ENCODE peak calls at places on chromosomes 13 and 19, in seven cellular contexts. I is H1, O is H9, Q is mesenchymal stem cell, H is IMR-90, S is mesendoderm, M is neuronal stem cell. A is an unnamed sample.
A peak's percentile ranks its signal among the peaks of the same experiment; 100 is the strongest.

GRCh38 chr19:34337747-34338146 is 27.2 kb upstream of the GPI start:
- DNase-seq in O (no peak), S (no peak), I (no peak), H (no peak), Q (no peak), M (no peak), A (no peak)

GRCh38 chr13:74570046-74570445 is 435.8 kb upstream of the KLF12 start:
- DNase-seq in S (no peak), I (no peak), M (no peak), O (no peak), H (no peak), Q (no peak), A (no peak)

GRCh38 chr13:95185851-95186250 is 115.4 kb downstream of the ABCC4 start:
- DNase-seq in Q (no peak), I (no peak), H (no peak), M (no peak), O (no peak), S (peak; percentile 11), A (no peak)

GRCh38 chr19:35125270-35125717 is 9.6 kb downstream of the LGI4 start:
- DNase-seq in S (no peak), O (no peak), Q (no peak), M (no peak), I (no peak), H (no peak), A (no peak)

GRCh38 chr19:2123682-2124387 is 27.1 kb downstream of the IZUMO4 start:
- DNase-seq in Q (peak; percentile 11), S (peak; percentile 49), O (peak; percentile 70), M (peak; percentile 30), I (peak; percentile 86), H (no peak), A (no peak)

GRCh38 chr19:38649305-38650179 is 2.1 kb downstream of the ACTN4 start:
- DNase-seq in I (no peak), H (no peak), Q (no peak), S (no peak), O (no peak), M (no peak), A (no peak)

GRCh38 chr19:8224394-8225145 is 15.4 kb downstream of the CERS4 start:
- DNase-seq in S (no peak), I (no peak), H (no peak), M (no peak), O (no peak), Q (no peak), A (no peak)

GRCh38 chr19:2461751-2462634 is 5.2 kb upstream of the LMNB2 start:
- DNase-seq in H (peak; percentile 56), Q (peak; percentile 68), S (peak; percentile 80), O (peak; percentile 84), M (peak; percentile 56), I (peak; percentile 82), A (peak; percentile 53)

GRCh38 chr13:109869312-109870237 is 83.2 kb upstream of the IRS2 start:
- DNase-seq in H (peak; percentile 44), S (peak; percentile 47), Q (no peak), O (peak; percentile 59), I (no peak), M (no peak), A (peak; percentile 94)

GRCh38 chr13:91200486-91200885 is 147.0 kb upstream of the MIR17HG start:
- DNase-seq in O (no peak), H (no peak), S (peak; percentile 79), M (no peak), Q (no peak), I (no peak), A (no peak)

GRCh38 chr19:17873661-17874422 is 2.1 kb downstream of the SLC5A5 start:
- DNase-seq in Q (peak; percentile 30), M (peak; percentile 72), S (peak; percentile 84), O (peak; percentile 91), H (no peak), I (peak; percentile 91), A (peak; percentile 77)

GRCh38 chr13:26616126-26616525 is 58.6 kb downstream of the WASF3 start:
- DNase-seq in Q (peak; percentile 12), S (no peak), I (no peak), M (no peak), O (no peak), H (peak; percentile 72), A (no peak)

GRCh38 chr19:19662344-19662743 is 1.1 kb downstream of the ATP13A1 start:
- DNase-seq in I (peak; percentile 34), Q (no peak), H (no peak), M (no peak), O (no peak), S (no peak), A (no peak)

GRCh38 chr19:48997972-48998371 is 4.3 kb downstream of the RUVBL2 start:
- DNase-seq in I (peak; percentile 93), O (peak; percentile 86), S (peak; percentile 86), Q (peak; percentile 70), M (peak; percentile 43), H (peak; percentile 45), A (peak; percentile 80)

GRCh38 chr19:40241809-40242384 is 15.4 kb upstream of the CCNP start:
- DNase-seq in O (no peak), H (no peak), M (no peak), S (no peak), Q (no peak), I (no peak), A (no peak)

GRCh38 chr13:101706651-101707050 is 254.2 kb downstream of the ITGBL1 start:
- DNase-seq in O (no peak), I (no peak), H (peak; percentile 94), M (no peak), Q (peak; percentile 79), S (peak; percentile 4), A (peak; percentile 7)

GRCh38 chr13:102726430-102726829 is 31.6 kb upstream of the METTL21C start:
- DNase-seq in S (no peak), I (no peak), M (no peak), Q (no peak), O (no peak), H (no peak), A (peak; percentile 41)

GRCh38 chr13:110250258-110250891 is 56.6 kb downstream of the COL4A1 start:
- DNase-seq in O (no peak), M (no peak), I (peak; percentile 38), Q (peak; percentile 87), H (peak; percentile 77), S (no peak), A (peak; percentile 52)

GRCh38 chr19:7467009-7467989 is 21.5 kb downstream of the PEX11G start:
- DNase-seq in M (no peak), O (no peak), H (no peak), S (no peak), I (no peak), Q (no peak), A (peak; percentile 37)

GRCh38 chr13:44747179-44747578 is 171.0 kb upstream of the TSC22D1 start:
- DNase-seq in O (no peak), M (no peak), Q (no peak), H (no peak), S (no peak), I (no peak), A (no peak)

GRCh38 chr13:99863789-99864626 is 107.6 kb downstream of the ZIC5 start:
- DNase-seq in Q (no peak), I (no peak), O (no peak), S (no peak), H (no peak), M (no peak), A (no peak)

GRCh38 chr13:97434417-97435296 is 688 bp downstream of the RAP2A start:
- DNase-seq in S (peak; percentile 45), H (peak; percentile 20), M (peak; percentile 24), I (peak; percentile 55), O (peak; percentile 44), Q (peak; percentile 51), A (peak; percentile 57)

GRCh38 chr13:112828082-112828699 is 138.4 kb downstream of the ATP11A start:
- DNase-seq in M (no peak), S (no peak), H (no peak), O (no peak), I (no peak), Q (no peak), A (no peak)

GRCh38 chr19:17762505-17763229 is 11.4 kb downstream of the FCHO1 start:
- DNase-seq in O (peak; percentile 97), S (peak; percentile 90), Q (peak; percentile 73), M (peak; percentile 84), H (peak; percentile 62), I (peak; percentile 92), A (peak; percentile 51)

GRCh38 chr13:113080901-113081521 is 24.6 kb upstream of the F7 start:
- DNase-seq in H (no peak), M (no peak), O (no peak), I (no peak), Q (no peak), S (no peak), A (no peak)

DNA sequence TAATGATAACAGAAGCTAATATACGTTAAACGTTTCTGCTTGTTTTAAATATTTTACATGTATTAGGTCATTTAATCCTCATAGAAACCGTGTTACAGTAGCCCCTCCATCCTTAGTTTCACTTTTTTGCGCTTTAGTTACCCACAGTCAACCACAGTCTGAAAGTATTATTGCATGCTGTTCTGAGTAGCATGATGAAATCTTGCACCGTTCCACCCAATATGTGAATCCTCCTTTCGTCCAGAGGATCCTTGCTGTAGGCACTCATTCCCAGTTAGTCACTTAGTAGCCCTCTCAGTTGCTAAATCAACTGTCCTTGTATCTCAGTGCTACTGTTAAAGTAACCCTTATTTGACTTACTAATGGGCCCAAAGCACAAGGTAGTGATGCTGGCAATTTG is 257.8 kb downstream of the ENOX1 start:
- DNase-seq in M (no peak), O (no peak), H (no peak), S (peak; percentile 14), I (no peak), Q (peak; percentile 21), A (no peak)
- H2AK5ac ChIP-seq in M (no peak overlapping the region), O (no peak overlapping the region), H (no peak overlapping the region), S (no peak overlapping the region), I (no peak overlapping the region), Q (no peak overlapping the region), A (no peak overlapping the region)

GRCh38 chr13:107365466-107366215 is 797.7 kb upstream of the ARGLU1 start:
- DNase-seq in M (no peak), S (no peak), O (no peak), Q (peak; percentile 77), H (peak; percentile 83), I (no peak), A (no peak)
- H4K8ac ChIP-seq in M (no peak overlapping the region), S (no peak overlapping the region), O (no peak overlapping the region), Q (peak overlapping the region; percentile 71), H (peak overlapping the region; percentile 78), I (no peak overlapping the region), A (no peak overlapping the region)

DNA sequence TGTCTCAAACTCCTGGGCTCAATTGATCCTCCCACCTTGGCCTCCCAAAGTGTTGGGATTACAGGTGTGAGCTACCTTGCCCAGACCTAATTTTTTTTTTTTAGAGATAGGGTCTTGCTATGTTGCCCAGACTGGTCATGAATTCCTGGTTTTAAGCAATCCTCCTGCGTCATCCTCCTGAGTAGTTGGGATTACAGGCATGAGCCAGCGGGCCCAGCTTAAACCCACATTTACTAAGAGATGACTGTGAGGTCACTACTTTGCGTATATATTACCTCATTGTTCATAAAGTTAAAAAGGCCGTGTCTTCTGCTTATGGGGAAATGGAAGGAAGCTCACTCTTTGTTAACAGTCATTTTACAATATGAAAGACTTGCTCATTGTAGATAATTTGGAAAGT is 39.6 kb upstream of the C1QTNF9 start:
- DNase-seq in I (no peak), M (no peak), S (no peak), H (peak; percentile 60), Q (peak; percentile 18), O (no peak), A (peak; percentile 91)
- H2AK5ac ChIP-seq in I (no peak overlapping the region), M (no peak overlapping the region), S (no peak overlapping the region), H (no peak overlapping the region), Q (no peak overlapping the region), O (no peak overlapping the region), A (no peak overlapping the region)

DNA sequence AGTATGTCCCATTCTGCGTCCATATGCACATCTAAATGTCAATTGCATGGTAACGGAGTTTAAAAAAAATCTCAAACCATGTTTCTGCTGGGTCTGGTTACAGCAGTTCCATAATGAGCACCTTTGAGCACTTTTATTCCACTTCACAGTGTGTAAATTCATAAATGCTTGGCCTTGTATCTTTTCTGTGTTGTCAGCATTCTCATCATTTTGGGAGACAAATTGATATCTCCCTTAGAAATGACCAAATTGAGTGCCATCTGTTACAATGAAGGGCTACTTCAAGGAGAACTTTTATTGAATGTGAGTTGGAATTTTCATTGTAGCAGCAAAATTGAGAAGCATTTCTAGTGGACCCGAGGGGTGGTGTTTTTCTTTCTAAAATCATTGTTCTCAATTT is 432.9 kb upstream of the PCDH9 start:
- DNase-seq in H (no peak), M (no peak), I (no peak), Q (no peak), O (no peak), S (no peak), A (no peak)
- H4K8ac ChIP-seq in H (no peak overlapping the region), M (no peak overlapping the region), I (no peak overlapping the region), Q (no peak overlapping the region), O (no peak overlapping the region), S (no peak overlapping the region), A (no peak overlapping the region)

A was measured in trophoblast cell.